ENCODE peak calls at places on chromosomes 12 and 14, in six cellular contexts. C is lung, D is HS-5, T is AG10803, W is NCI-H1436, Y is smooth muscle cell of the brain vasculature. F is an unnamed sample.

GRCh38 chr12:104477812-104478388 is 21.2 kb downstream of the CHST11 start:
- DNase-seq in T (no peak), W (no peak), D (no peak), C (no peak), Y (no peak), F (no peak)

GRCh38 chr12:108854453-108855283 is 2.7 kb downstream of the SSH1 start:
- DNase-seq in T (peak), W (no peak), C (no peak), Y (peak), D (peak), F (peak)

GRCh38 chr14:59028476-59029202 is 159.8 kb upstream of the DAAM1 start:
- DNase-seq in Y (peak), W (peak), C (peak), D (peak), T (peak), F (peak)

GRCh38 chr12:24711056-24711455 is 237.8 kb downstream of the BCAT1 start:
- DNase-seq in C (no peak), W (no peak), T (no peak), Y (no peak), D (no peak), F (no peak)

GRCh38 chr14:35197015-35197414 is 74.7 kb downstream of the PRORP start:
- DNase-seq in W (no peak), T (no peak), D (peak), C (no peak), Y (no peak), F (peak)

GRCh38 chr12:62190081-62190480 is 70.1 kb upstream of the USP15 start:
- DNase-seq in D (no peak), T (no peak), Y (no peak), C (no peak), W (no peak), F (no peak)

GRCh38 chr12:28569698-28570411 is 379.6 kb downstream of the CCDC91 start:
- DNase-seq in Y (no peak), T (peak), D (peak), W (no peak), C (no peak), F (peak)

GRCh38 chr12:106588771-106589170 is 6.0 kb downstream of the RFX4 start:
- DNase-seq in Y (no peak), T (no peak), W (no peak), C (no peak), D (no peak), F (no peak)

GRCh38 chr12:9925746-9926393 is 6.3 kb downstream of the CLEC2A start:
- DNase-seq in W (no peak), D (no peak), C (no peak), Y (peak), T (peak), F (peak)

GRCh38 chr12:46263140-46264017 is 5.5 kb downstream of the SLC38A1 start:
- DNase-seq in C (no peak), T (no peak), D (no peak), W (no peak), Y (no peak), F (no peak)

GRCh38 chr12:94193623-94194022 is 45.2 kb downstream of the PLXNC1 start:
- DNase-seq in C (no peak), W (no peak), D (no peak), T (no peak), Y (no peak), F (no peak)